ENCODE peak calls at places on chromosomes 11 and 22, in five cellular contexts. F is stomach, H is renal cortical epithelial cell, J is neural progenitor cell, L is GM20000. V is an unnamed sample.
A peak's percentile ranks its signal among the peaks of the same experiment; 100 is the strongest.

GRCh38 chr22:26887456-26887855 is 230.1 kb downstream of the MIAT start:
- DNase-seq in F (no peak), H (peak; percentile 93), J (peak; percentile 22), L (no peak), V (no peak)

GRCh38 chr11:23423656-23424055 is 563.4 kb upstream of the CCDC179 start:
- DNase-seq in F (no peak), H (no peak), J (no peak), L (no peak), V (no peak)

GRCh38 chr22:17085277-17086091 is 684 bp downstream of the IL17RA start:
- DNase-seq in F (peak; percentile 47), H (no peak), J (peak; percentile 48), L (peak; percentile 51), V (peak; percentile 44)

GRCh38 chr11:113574171-113574570 is 99.0 kb upstream of the DRD2 start:
- DNase-seq in F (no peak), H (no peak), J (peak; percentile 69), L (no peak), V (no peak)

GRCh38 chr11:65163684-65164083 is 6.3 kb upstream of the SPDYC start:
- DNase-seq in F (no peak), H (no peak), J (no peak), L (no peak), V (no peak)

GRCh38 chr22:28903719-28904118 is 20.3 kb downstream of the ZNRF3 start:
- DNase-seq in F (no peak), H (no peak), J (no peak), L (no peak), V (no peak)

GRCh38 chr22:49351761-49352221 is 475.9 kb downstream of the BRD1 start:
- DNase-seq in F (peak; percentile 22), H (no peak), J (no peak), L (no peak), V (no peak)

GRCh38 chr11:102171101-102171500 is 60.9 kb downstream of the YAP1 start:
- DNase-seq in F (no peak), H (peak; percentile 45), J (no peak), L (no peak), V (no peak)

GRCh38 chr11:75475767-75476650 is 43.0 kb upstream of the KLHL35 start:
- DNase-seq in F (peak; percentile 30), H (no peak), J (no peak), L (no peak), V (peak; percentile 63)

GRCh38 chr11:114275295-114275694 is 20.9 kb upstream of the NNMT start:
- DNase-seq in F (no peak), H (no peak), J (no peak), L (no peak), V (peak; percentile 42)

GRCh38 chr11:3120071-3120792 is 44.9 kb downstream of the OSBPL5 start:
- DNase-seq in F (peak; percentile 17), H (no peak), J (no peak), L (no peak), V (no peak)

GRCh38 chr11:1310772-1311468 is 1.5 kb upstream of the TOLLIP start:
- DNase-seq in F (no peak), H (no peak), J (no peak), L (peak; percentile 71), V (no peak)

GRCh38 chr22:35785181-35785923 is 67.7 kb downstream of the APOL5 start:
- DNase-seq in F (no peak), H (peak; percentile 28), J (no peak), L (no peak), V (no peak)

GRCh38 chr11:10374386-10374785 is 69.5 kb downstream of the ADM start:
- DNase-seq in F (no peak), H (no peak), J (no peak), L (no peak), V (no peak)

GRCh38 chr11:1301220-1302000 is 8.0 kb downstream of the TOLLIP start:
- DNase-seq in F (peak; percentile 20), H (no peak), J (no peak), L (no peak), V (peak; percentile 26)

GRCh38 chr11:116955548-116955947 is 118.1 kb upstream of the APOA1 start:
- DNase-seq in F (no peak), H (no peak), J (no peak), L (no peak), V (no peak)

GRCh38 chr11:64226507-64227051 is 505 bp downstream of the NUDT22 start:
- DNase-seq in F (peak; percentile 68), H (no peak), J (no peak), L (peak; percentile 86), V (peak; percentile 71)

GRCh38 chr22:43171019-43171491 is 15.9 kb downstream of the TTLL12 start:
- DNase-seq in F (no peak), H (no peak), J (no peak), L (no peak), V (no peak)

GRCh38 chr11:24312464-24313238 is 184.2 kb upstream of the LUZP2 start:
- DNase-seq in F (no peak), H (no peak), J (no peak), L (no peak), V (no peak)

GRCh38 chr11:43687120-43687791 is 6.7 kb downstream of the HSD17B12 start:
- DNase-seq in F (peak; percentile 26), H (peak; percentile 9), J (no peak), L (no peak), V (no peak)

GRCh38 chr11:63573881-63574855 is 11.0 kb upstream of the PLAAT2 start:
- DNase-seq in F (peak; percentile 70), H (peak; percentile 65), J (no peak), L (peak; percentile 32), V (peak; percentile 75)

V was measured in ureter.